ENCODE peak calls at places on chromosomes 7 and 10, in four cellular contexts. E is H1, X is K562, F is HCT116. U is an unnamed sample.

GRCh38 chr7:101163281-101164070 is 1.9 kb downstream of the VGF start:
- DNase-seq in E (peak), X (peak), F (peak), U (no peak)

GRCh38 chr7:19701471-19701870 is 7.4 kb downstream of the POLR1F start:
- DNase-seq in E (no peak), X (no peak), F (no peak), U (no peak)

GRCh38 chr7:27802977-27803376 is 63.0 kb downstream of the TAX1BP1 start:
- DNase-seq in E (no peak), X (no peak), F (no peak), U (peak)

GRCh38 chr10:42637648-42638052 is 720 bp downstream of the ZNF33B start:
- DNase-seq in E (no peak), X (no peak), F (no peak), U (no peak)

GRCh38 chr10:110873951-110874350 is 2.2 kb downstream of the PDCD4 start:
- DNase-seq in E (no peak), X (no peak), F (no peak), U (no peak)

GRCh38 chr10:132574783-132575319 is 37.3 kb downstream of the INPP5A start:
- DNase-seq in E (no peak), X (no peak), F (no peak), U (no peak)

GRCh38 chr7:157018997-157019591 is 8.6 kb upstream of the MNX1 start:
- DNase-seq in E (peak), X (no peak), F (no peak), U (no peak)

GRCh38 chr10:27223964-27224363 is 16.6 kb downstream of the ACBD5 start:
- DNase-seq in E (no peak), X (no peak), F (no peak), U (peak)

GRCh38 chr7:67854236-67854635 is 857.6 kb downstream of the TYW1 start:
- DNase-seq in E (no peak), X (no peak), F (no peak), U (no peak)

GRCh38 chr7:13988011-13988410 is 1.5 kb downstream of the ETV1 start:
- DNase-seq in E (no peak), X (no peak), F (no peak), U (no peak)

GRCh38 chr10:74314166-74314565 is 163.1 kb downstream of the ADK start:
- DNase-seq in E (no peak), X (no peak), F (no peak), U (no peak)

GRCh38 chr7:136957391-136957790 is 88.9 kb downstream of the CHRM2 start:
- DNase-seq in E (no peak), X (no peak), F (no peak), U (no peak)
- TF ChIP-seq FOSL1 in E (no peak), X (no peak), F (no peak), U (no peak)

GRCh38 chr10:114766470-114766869 is 55.1 kb upstream of the FHIP2A start:
- DNase-seq in E (no peak), X (no peak), F (no peak), U (no peak)

GRCh38 chr10:114762811-114763210 is 58.8 kb upstream of the FHIP2A start:
- DNase-seq in E (no peak), X (no peak), F (no peak), U (no peak)

GRCh38 chr10:114764656-114765055 is 56.9 kb upstream of the FHIP2A start:
- DNase-seq in E (no peak), X (no peak), F (no peak), U (no peak)

GRCh38 chr10:114758331-114758730 is 63.2 kb upstream of the FHIP2A start:
- DNase-seq in E (no peak), X (no peak), F (no peak), U (no peak)

DNA sequence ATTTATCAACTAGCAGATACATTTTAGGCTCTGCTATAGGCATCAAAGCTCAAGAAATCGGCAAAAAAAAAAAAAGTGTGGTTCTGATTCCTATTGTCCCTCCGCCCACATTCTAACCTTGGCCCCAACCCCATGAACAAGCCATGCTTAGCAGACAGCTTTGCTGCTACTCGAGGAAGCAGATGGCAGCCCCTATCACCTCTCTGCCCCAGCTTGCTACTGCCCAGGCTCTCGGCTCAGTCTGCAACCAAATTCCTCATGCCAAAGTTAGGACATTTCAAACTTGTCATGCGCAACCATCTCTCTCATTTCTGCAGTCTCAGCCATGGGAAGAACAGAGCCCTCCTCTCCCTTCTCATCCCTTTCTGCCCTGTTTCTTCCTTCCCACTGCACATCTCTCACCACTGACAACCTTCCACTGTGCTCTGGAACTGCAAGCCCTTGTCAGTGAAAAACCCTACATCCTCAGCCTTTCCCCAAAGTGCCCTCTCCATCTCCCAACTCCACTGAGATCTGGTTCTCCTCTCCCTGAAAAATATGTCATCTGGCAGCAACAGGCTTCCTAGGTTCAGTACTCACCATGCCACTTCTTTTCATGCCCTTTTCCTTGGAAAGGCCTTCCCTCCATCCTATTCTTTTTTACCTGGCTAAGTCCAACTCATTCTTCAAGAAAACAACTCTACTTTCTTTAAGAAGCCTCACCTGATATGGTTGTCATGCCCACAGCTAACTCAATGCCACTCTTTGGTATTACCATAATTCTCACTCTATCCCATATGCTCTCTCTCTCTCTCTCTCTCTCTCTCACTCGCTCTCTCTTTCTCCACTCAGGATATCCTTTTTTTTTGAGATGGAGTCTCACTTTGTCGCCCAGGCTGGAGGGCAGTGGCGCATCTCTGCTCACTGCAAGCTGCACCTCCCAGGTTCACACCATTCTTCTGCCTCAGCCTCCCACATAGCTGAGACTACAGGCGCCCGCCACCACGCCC is 60.1 kb upstream of the FHIP2A start:
- DNase-seq in E (no peak), X (no peak), F (no peak), U (no peak)
- TF ChIP-seq SP1 in E (no peak), X (no peak), F (no peak), U (no peak)

DNA sequence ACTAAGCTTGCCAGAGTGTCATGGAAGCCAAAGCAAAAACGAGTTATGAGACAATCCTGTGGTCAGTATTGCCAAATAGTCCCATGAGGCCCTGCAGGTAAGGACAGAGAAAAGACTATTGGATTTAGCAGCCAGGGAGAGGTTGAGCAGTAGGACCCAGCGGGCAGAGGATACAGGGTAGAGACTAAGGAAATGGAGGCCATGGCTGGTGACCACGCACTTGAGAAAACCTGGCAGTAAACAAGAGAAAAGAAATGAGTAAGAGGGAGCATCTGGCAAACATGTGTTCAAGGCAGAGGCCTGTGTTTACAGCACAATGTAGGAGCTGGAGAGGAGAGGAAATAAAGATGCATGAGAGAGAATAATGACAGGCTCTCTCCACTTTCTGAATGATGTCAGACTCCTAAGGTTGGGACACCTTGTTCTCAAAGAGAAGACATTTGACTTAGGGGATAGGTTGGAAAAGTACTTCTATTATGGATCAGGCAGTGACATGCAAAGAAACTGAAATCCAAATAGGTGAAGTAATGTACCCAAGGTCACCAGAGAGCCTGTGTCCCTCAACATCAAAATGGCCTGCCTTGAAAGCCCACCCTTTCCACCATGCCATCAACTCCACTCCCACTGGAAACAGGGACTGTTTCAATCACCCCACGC is 9.0 kb downstream of the CREB3L2 start:
- DNase-seq in E (no peak), X (peak), F (no peak), U (peak)
- TF ChIP-seq FOSL1 in E (peak), X (peak), F (no peak), U (no peak)

GRCh38 chr7:29328050-29328449 is 133.5 kb downstream of the CHN2 start:
- DNase-seq in E (no peak), X (no peak), F (no peak), U (peak)
- TF ChIP-seq SP1 in E (no peak), X (no peak), F (no peak), U (no peak)

GRCh38 chr10:51569467-51569866 is 129.9 kb downstream of the CSTF2T start:
- DNase-seq in E (no peak), X (no peak), F (no peak), U (no peak)

DNA sequence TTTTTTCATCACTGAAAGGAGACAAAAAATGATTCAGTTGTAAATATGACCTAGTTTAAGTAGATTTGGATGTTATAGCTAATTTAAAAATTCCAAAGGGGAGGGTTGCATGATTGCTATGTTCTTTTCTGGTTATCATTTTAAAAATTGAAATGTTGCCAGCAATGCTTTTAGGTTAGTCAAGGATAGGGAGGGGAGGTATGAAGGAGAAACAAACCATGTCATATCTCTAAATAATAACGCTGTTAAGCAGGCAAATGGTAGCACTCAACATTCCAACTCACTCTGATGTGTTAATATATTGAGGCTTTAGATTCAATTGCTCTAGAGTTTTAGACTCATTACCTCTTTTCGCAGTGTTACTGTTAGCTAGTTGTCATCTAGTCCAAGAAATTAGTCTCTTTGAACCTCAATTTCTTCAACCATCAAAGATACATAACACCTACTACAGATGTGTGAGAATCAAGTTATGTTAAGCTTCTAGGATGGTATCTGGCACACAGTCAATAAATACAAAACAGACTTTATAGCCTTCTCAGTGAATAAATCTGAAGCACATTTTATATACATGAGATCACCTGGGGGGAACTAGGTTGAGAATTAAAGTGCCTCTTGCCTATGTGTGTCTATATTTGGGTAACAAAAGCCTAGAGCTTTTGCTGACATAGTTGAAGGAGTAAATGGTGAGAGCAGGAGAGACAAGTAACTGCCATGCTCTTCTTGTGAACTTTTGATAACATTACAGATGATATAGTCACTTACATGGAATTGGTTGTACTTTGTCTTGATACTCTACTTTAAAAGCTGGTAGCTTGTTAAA is 124.9 kb downstream of the CSTF2T start:
- DNase-seq in E (no peak), X (no peak), F (no peak), U (no peak)
- TF ChIP-seq FOSL1 in E (no peak), X (no peak), F (no peak), U (no peak)

GRCh38 chr10:93749218-93749799 is 8.4 kb upstream of the LGI1 start:
- DNase-seq in E (peak), X (no peak), F (no peak), U (no peak)

GRCh38 chr10:93753621-93754250 is 4.0 kb upstream of the LGI1 start:
- DNase-seq in E (no peak), X (no peak), F (no peak), U (no peak)

GRCh38 chr10:93752761-93753160 is 5.0 kb upstream of the LGI1 start:
- DNase-seq in E (no peak), X (no peak), F (peak), U (no peak)

GRCh38 chr10:93751832-93752231 is 5.9 kb upstream of the LGI1 start:
- DNase-seq in E (no peak), X (peak), F (peak), U (no peak)

GRCh38 chr10:93751074-93751572 is 6.6 kb upstream of the LGI1 start:
- DNase-seq in E (no peak), X (no peak), F (no peak), U (no peak)
- TF ChIP-seq SP1 in E (no peak), X (no peak), F (no peak), U (no peak)

GRCh38 chr10:78686444-78687060 is 382.2 kb upstream of the ZMIZ1 start:
- DNase-seq in E (no peak), X (no peak), F (no peak), U (no peak)

GRCh38 chr10:78688221-78688944 is 380.4 kb upstream of the ZMIZ1 start:
- DNase-seq in E (no peak), X (no peak), F (no peak), U (no peak)

GRCh38 chr10:78685466-78686163 is 383.2 kb upstream of the ZMIZ1 start:
- DNase-seq in E (no peak), X (no peak), F (no peak), U (no peak)

GRCh38 chr10:78687616-78688015 is 381.1 kb upstream of the ZMIZ1 start:
- DNase-seq in E (no peak), X (no peak), F (no peak), U (no peak)

GRCh38 chr10:78684954-78685353 is 383.8 kb upstream of the ZMIZ1 start:
- DNase-seq in E (no peak), X (no peak), F (no peak), U (no peak)
- TF ChIP-seq FOSL1 in E (no peak), X (no peak), F (no peak), U (no peak)

GRCh38 chr10:65415318-65415717 is 1510.5 kb upstream of the LRRTM3 start:
- DNase-seq in E (no peak), X (no peak), F (no peak), U (no peak)
- TF ChIP-seq SP1 in E (no peak), X (no peak), F (no peak), U (no peak)

GRCh38 chr10:69731184-69731583 is 70.5 kb upstream of the COL13A1 start:
- DNase-seq in E (no peak), X (no peak), F (no peak), U (no peak)
- TF ChIP-seq FOSL1 in E (no peak), X (no peak), F (no peak), U (no peak)

U was measured in HepG2.